ENCODE peak calls at places on chromosomes 3 and 15, in nine cellular contexts. X is GM12878, E is OCI-LY7, P is RWPE2, A is fibroblast of lung, T is GM13976, U is AG04449, G is ovary, H is MCF 10A. K is an unnamed sample.

GRCh38 chr15:31352911-31353811 is 26.5 kb downstream of the KLF13 start:
- DNase-seq in X (peak), E (peak), P (no peak), A (peak), T (peak), U (peak), G (peak), H (no peak), K (peak)

GRCh38 chr3:124092811-124093210 is 100.9 kb upstream of the ROPN1 start:
- DNase-seq in X (no peak), E (no peak), P (no peak), A (peak), T (no peak), U (peak), G (no peak), H (no peak), K (no peak)

GRCh38 chr3:42701371-42702065 is 1.1 kb downstream of the HHATL start:
- DNase-seq in X (no peak), E (peak), P (peak), A (peak), T (peak), U (no peak), G (no peak), H (peak), K (peak)

GRCh38 chr3:1513662-1514061 is 420.8 kb downstream of the CNTN6 start:
- DNase-seq in X (no peak), E (no peak), P (no peak), A (no peak), T (no peak), U (no peak), G (no peak), H (no peak), K (no peak)

GRCh38 chr3:112799946-112800345 is 46.7 kb downstream of the CD200R1L start:
- DNase-seq in X (no peak), E (no peak), P (no peak), A (no peak), T (no peak), U (no peak), G (no peak), H (no peak), K (no peak)

GRCh38 chr15:39260791-39261190 is 320.1 kb upstream of the THBS1 start:
- DNase-seq in X (no peak), E (no peak), P (no peak), A (no peak), T (no peak), U (no peak), G (no peak), H (no peak), K (no peak)

GRCh38 chr3:51718547-51719412 is 11.9 kb downstream of the GRM2 start:
- DNase-seq in X (peak), E (peak), P (no peak), A (peak), T (peak), U (no peak), G (no peak), H (peak), K (peak)

GRCh38 chr3:140432176-140432753 is 245.6 kb upstream of the TRIM42 start:
- DNase-seq in X (no peak), E (no peak), P (no peak), A (peak), T (no peak), U (no peak), G (peak), H (no peak), K (no peak)

GRCh38 chr15:75902129-75902557 is 1.5 kb upstream of the FBXO22 start:
- DNase-seq in X (no peak), E (no peak), P (no peak), A (no peak), T (no peak), U (no peak), G (no peak), H (no peak), K (no peak)

GRCh38 chr15:84681822-84682221 is 23.8 kb upstream of the NMB start:
- DNase-seq in X (no peak), E (no peak), P (no peak), A (peak), T (no peak), U (no peak), G (no peak), H (peak), K (no peak)

GRCh38 chr3:143361589-143361988 is 242.0 kb downstream of the CHST2 start:
- DNase-seq in X (no peak), E (no peak), P (no peak), A (no peak), T (no peak), U (no peak), G (no peak), H (no peak), K (no peak)
- TF ChIP-seq CTCF in X (no peak), E (no peak), P (no peak), A (no peak), T (no peak), U (no peak), G (no peak), H (no peak), K (no peak)

DNA sequence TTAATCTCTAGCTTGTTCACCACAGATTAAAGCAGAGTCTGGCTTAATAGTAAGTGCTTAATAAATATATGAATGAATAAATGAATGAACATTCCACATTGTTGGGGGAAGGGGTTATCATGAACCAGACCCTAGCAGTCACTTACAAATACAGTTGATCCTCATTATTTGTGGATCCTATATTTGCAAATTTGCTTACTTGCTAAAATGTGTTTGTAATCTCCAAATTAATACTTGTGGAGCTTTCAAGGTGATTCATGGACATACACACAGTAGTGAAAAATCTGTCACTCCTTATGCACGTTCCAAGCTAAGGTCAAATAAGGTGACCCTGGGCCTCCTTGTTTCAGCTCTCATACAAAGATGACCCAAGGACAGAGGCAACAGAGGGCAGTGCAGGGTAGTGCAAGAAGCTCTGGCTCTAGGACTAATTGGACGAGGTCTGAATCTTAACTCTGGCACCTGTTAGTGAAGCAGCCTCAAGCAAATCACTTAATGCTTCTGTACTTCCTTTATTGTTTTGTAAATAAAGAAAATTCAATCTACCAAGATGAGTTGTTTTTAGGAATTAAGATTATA is 112.8 kb upstream of the C2CD4B start:
- DNase-seq in X (no peak), E (peak), P (no peak), A (no peak), T (no peak), U (no peak), G (no peak), H (no peak), K (no peak)
- TF ChIP-seq CTCF in X (no peak), E (no peak), P (no peak), A (no peak), T (no peak), U (no peak), G (no peak), H (no peak), K (no peak)

DNA sequence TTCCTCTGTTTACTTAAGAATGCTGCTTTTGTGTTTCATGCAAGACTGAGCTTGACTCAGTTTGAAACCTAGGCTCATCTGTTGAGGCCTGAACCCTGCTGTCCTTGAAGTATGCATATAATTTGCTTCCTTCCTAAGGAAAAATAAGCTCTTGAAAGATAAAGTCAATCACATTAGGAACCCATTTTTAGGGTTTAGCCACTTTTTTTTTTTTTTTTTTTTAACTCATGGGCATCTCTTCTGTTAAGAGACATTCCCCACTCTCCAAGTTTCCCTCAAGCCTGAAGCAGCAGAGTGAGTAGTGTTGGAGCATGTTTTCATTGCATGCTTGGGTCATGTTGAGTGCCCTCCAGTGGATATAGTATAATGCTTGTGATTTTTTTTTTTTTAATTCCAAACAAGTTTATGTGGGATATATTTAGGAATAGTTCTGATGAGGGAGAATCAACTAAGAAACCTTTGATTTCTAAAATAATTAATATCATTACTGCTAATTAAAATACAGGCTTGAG is 3.6 kb downstream of the CTNNB1 start:
- DNase-seq in X (no peak), E (peak), P (no peak), A (peak), T (no peak), U (peak), G (no peak), H (peak), K (peak)
- TF ChIP-seq CTCF in X (no peak), E (peak), P (peak), A (peak), T (peak), U (peak), G (peak), H (peak), K (peak)

DNA sequence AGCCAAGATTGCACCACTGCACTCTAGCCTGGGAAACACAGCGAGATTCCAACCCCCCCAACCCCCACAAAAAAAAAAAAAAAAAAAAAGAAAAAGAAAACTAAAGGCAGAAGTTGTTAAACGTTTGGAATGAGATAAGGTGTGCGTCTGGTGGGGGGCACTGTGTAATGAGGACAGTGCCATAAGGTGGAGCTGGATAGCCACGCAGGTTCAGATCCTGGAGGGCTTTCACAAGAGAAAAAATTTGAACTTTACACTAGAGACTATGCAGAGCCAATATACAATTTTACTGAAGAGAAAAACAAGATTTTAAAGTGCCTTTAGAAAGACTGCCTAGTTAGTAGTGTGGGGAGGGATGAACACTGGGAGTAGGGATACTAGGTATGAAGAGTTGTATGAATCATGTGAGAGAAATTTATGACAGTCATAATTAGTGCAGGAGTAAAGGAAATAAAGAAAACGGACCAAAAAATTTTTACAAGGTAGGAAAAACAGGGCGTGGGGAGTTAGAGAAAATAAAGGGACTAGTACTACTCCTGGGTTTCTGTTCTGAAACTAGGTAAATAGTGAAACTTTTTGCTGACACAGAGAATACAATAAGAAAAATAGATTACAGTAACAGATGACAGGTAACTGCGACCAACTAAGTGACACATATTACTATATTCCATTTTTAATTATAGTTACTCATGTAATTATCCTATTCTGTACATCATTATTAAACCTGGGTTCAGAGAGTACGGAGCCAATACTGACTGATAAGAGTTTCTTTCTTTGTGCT is 108.1 kb downstream of the PEAK1 start:
- DNase-seq in X (no peak), E (no peak), P (no peak), A (peak), T (no peak), U (no peak), G (no peak), H (no peak), K (no peak)
- TF ChIP-seq CTCF in X (no peak), E (no peak), P (no peak), A (no peak), T (no peak), U (no peak), G (no peak), H (no peak), K (no peak)

GRCh38 chr15:90465930-90466567 is 63.7 kb upstream of the CRTC3 start:
- DNase-seq in X (no peak), E (no peak), P (no peak), A (peak), T (no peak), U (no peak), G (no peak), H (peak), K (no peak)

GRCh38 chr15:90460142-90460824 is 69.4 kb upstream of the CRTC3 start:
- DNase-seq in X (no peak), E (no peak), P (no peak), A (no peak), T (no peak), U (no peak), G (no peak), H (no peak), K (no peak)

GRCh38 chr15:90465140-90465929 is 64.4 kb upstream of the CRTC3 start:
- DNase-seq in X (no peak), E (no peak), P (no peak), A (peak), T (no peak), U (no peak), G (no peak), H (peak), K (no peak)

GRCh38 chr15:90459368-90459767 is 70.4 kb upstream of the CRTC3 start:
- DNase-seq in X (no peak), E (no peak), P (no peak), A (no peak), T (no peak), U (no peak), G (no peak), H (no peak), K (no peak)

GRCh38 chr15:90463381-90463780 is 66.3 kb upstream of the CRTC3 start:
- DNase-seq in X (no peak), E (no peak), P (no peak), A (peak), T (peak), U (peak), G (no peak), H (peak), K (no peak)
- TF ChIP-seq CTCF in X (no peak), E (no peak), P (no peak), A (no peak), T (no peak), U (no peak), G (no peak), H (no peak), K (no peak)

DNA sequence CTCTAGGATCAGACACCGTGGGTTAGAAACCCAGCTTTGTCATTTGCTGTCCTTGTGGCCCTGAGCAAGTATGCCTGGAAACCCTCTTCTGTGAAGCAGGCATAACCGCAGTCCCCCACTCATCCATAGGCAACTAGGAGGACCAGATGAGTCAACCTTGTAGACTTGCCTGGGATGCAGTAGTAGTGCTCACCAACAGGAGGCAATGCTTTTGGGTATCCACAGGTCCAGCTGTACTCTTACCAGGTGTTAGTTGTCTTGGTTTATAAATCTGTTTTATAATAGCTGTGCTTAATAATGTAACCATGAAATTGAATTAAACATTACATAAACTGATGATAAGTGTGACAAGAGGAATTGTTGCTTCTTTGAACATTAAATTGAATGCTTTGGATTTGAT is 389.3 kb downstream of the IL20RB start:
- DNase-seq in X (no peak), E (no peak), P (no peak), A (no peak), T (no peak), U (no peak), G (no peak), H (no peak), K (no peak)
- TF ChIP-seq CTCF in X (peak), E (no peak), P (no peak), A (no peak), T (no peak), U (no peak), G (no peak), H (no peak), K (peak)

GRCh38 chr3:169390310-169390731 is 273.2 kb downstream of the MECOM start:
- DNase-seq in X (peak), E (no peak), P (no peak), A (peak), T (no peak), U (no peak), G (no peak), H (peak), K (no peak)
- TF ChIP-seq CTCF in X (no peak), E (peak), P (peak), A (peak), T (no peak), U (no peak), G (no peak), H (peak), K (no peak)

K was measured in testis.